ENCODE peak calls at places on chromosomes 12 and 14, in seven cellular contexts. Q is heart right ventricle, A is fibroblast of mammary gland, L is IMR-90, X is kidney epithelial cell, H is neural progenitor cell, Z is aorta. D is an unnamed sample.

GRCh38 chr14:63210812-63211211 is 6.6 kb downstream of the RHOJ start:
- DNase-seq in Q (no peak), Z (no peak), A (no peak), H (no peak), X (no peak), L (no peak), D (no peak)

GRCh38 chr14:20611277-20611676 is 20.1 kb upstream of the RNASE12 start:
- DNase-seq in H (no peak), Q (no peak), A (no peak), L (no peak), Z (no peak), X (no peak), D (no peak)

GRCh38 chr14:32203928-32204357 is 874 bp upstream of the RNU6-8 start:
- DNase-seq in A (no peak), X (no peak), H (peak), L (no peak), Q (no peak), Z (no peak), D (no peak)

GRCh38 chr12:25332143-25332542 is 81.4 kb upstream of the KRAS start:
- DNase-seq in Z (no peak), Q (no peak), H (no peak), L (no peak), A (no peak), X (no peak), D (no peak)

GRCh38 chr14:56195219-56195618 is 77.0 kb downstream of the PELI2 start:
- DNase-seq in Z (no peak), L (no peak), H (peak), A (no peak), X (no peak), Q (no peak), D (peak)

GRCh38 chr14:60653388-60653690 is 4.1 kb upstream of the SIX1 start:
- DNase-seq in H (peak), Z (no peak), A (no peak), X (no peak), Q (no peak), L (no peak), D (no peak)

GRCh38 chr12:11891350-11892064 is 179.2 kb upstream of the BCL2L14 start:
- DNase-seq in L (no peak), H (no peak), Z (no peak), A (no peak), Q (no peak), X (no peak), D (no peak)

GRCh38 chr12:98639526-98639925 is 5.1 kb downstream of the IKBIP start:
- DNase-seq in L (no peak), Z (no peak), X (no peak), Q (no peak), H (no peak), A (no peak), D (no peak)

GRCh38 chr12:19498099-19498498 is 58.8 kb downstream of the AEBP2 start:
- DNase-seq in A (no peak), L (no peak), Z (no peak), X (no peak), Q (no peak), H (no peak), D (no peak)

GRCh38 chr14:95327558-95328374 is 8.1 kb upstream of the CLMN start:
- DNase-seq in A (no peak), Z (no peak), L (no peak), Q (no peak), H (no peak), X (no peak), D (no peak)

DNA sequence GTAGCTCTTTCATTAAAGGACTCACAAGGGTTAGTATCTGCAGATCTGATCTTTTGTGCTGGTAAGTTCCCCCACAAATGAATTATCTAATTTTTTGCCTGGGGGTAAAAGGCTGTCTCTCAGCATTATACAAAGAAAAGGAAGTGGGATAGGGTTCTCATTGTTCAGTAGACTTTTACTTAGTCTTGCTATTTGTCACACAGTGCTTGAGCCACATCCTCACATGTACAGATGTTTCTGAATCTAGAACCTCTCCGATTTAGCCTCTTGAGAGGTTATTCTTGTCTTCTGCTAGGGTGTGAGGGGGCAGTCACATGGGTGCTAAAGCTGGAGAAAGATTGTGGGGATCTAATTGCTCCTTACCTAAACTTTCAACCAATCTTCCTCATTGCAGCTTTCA is 93.0 kb downstream of the SLC41A2 start:
- DNase-seq in Z (no peak), Q (no peak), L (no peak), X (no peak), H (no peak), A (no peak), D (peak)
- H3K4me3 ChIP-seq in Z (no peak), Q (no peak), L (no peak), X (no peak), H (no peak), A (no peak), D (no peak)

GRCh38 chr14:87811246-87811645 is 181.7 kb downstream of the GALC start:
- DNase-seq in Z (no peak), X (no peak), A (no peak), L (no peak), Q (no peak), H (no peak), D (no peak)

GRCh38 chr14:87810711-87811110 is 182.3 kb downstream of the GALC start:
- DNase-seq in L (no peak), X (no peak), A (no peak), Q (no peak), H (no peak), Z (no peak), D (no peak)

GRCh38 chr14:87799400-87799799 is 193.6 kb downstream of the GALC start:
- DNase-seq in L (no peak), A (no peak), H (no peak), X (no peak), Z (no peak), Q (no peak), D (no peak)

GRCh38 chr14:87800216-87800615 is 192.8 kb downstream of the GALC start:
- DNase-seq in H (no peak), Q (no peak), Z (no peak), X (no peak), L (no peak), A (no peak), D (no peak)

DNA sequence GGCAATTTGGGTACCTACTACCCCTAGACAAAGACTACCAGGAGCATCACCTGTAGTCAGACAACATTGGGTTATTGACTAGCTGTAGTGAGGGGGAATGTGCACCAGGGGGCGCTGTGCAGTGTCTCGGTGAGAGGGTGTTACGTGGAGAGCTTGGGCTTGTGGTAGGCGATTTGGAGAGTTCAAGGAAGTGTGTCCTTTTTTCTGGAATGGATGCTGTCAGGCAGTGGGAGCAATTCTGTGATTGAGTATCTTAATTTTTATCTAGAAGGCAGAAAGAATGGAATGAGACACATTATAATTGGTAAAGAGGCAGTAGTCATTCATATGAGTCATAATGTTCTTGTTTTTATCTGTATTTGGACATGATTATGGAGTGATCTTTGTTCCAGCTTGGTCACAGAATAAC is 187.7 kb downstream of the GALC start:
- DNase-seq in H (peak), Z (no peak), A (peak), Q (peak), L (no peak), X (no peak), D (peak)
- H3K4me3 ChIP-seq in H (no peak), Z (no peak), A (no peak), Q (no peak), L (no peak), X (no peak), D (no peak)

GRCh38 chr12:51219345-51219744 is 1.5 kb upstream of the POU6F1 start:
- DNase-seq in H (no peak), Z (no peak), X (no peak), L (no peak), A (no peak), Q (no peak), D (no peak)

GRCh38 chr12:51216652-51217051 is 1.2 kb downstream of the POU6F1 start:
- DNase-seq in Q (no peak), X (no peak), L (no peak), H (peak), Z (no peak), A (no peak), D (no peak)

GRCh38 chr12:51217968-51218606 is at the start of gene POU6F1:
- DNase-seq in Z (peak), L (peak), A (peak), Q (peak), H (peak), X (peak), D (peak)

GRCh38 chr12:51218607-51219161 is 822 bp upstream of the POU6F1 start:
- DNase-seq in Q (no peak), A (no peak), H (peak), L (no peak), Z (no peak), X (no peak), D (no peak)

GRCh38 chr12:51217133-51217967 is 512 bp downstream of the POU6F1 start:
- DNase-seq in Q (peak), X (no peak), A (peak), H (peak), Z (peak), L (no peak), D (no peak)
- H3K4me3 ChIP-seq in Q (peak), X (peak), A (peak), H (peak), Z (peak), L (peak), D (peak)

GRCh38 chr14:85529803-85530574 is at the start of gene FLRT2:
- DNase-seq in A (peak), H (peak), X (no peak), Z (peak), Q (peak), L (peak), D (no peak)
- H3K4me3 ChIP-seq in A (peak), H (peak), X (peak), Z (peak), Q (peak), L (peak), D (no peak)

GRCh38 chr14:59085207-59085739 is 103.2 kb upstream of the DAAM1 start:
- DNase-seq in Z (no peak), L (no peak), H (peak), X (no peak), Q (no peak), A (no peak), D (no peak)

GRCh38 chr14:59086241-59086899 is 102.1 kb upstream of the DAAM1 start:
- DNase-seq in L (peak), A (peak), X (no peak), Q (no peak), H (no peak), Z (no peak), D (no peak)

GRCh38 chr14:59087711-59088110 is 100.8 kb upstream of the DAAM1 start:
- DNase-seq in X (no peak), L (no peak), H (no peak), Z (no peak), Q (no peak), A (no peak), D (no peak)

GRCh38 chr14:59090572-59090971 is 97.9 kb upstream of the DAAM1 start:
- DNase-seq in Z (no peak), Q (no peak), A (no peak), L (no peak), X (no peak), H (no peak), D (no peak)

DNA sequence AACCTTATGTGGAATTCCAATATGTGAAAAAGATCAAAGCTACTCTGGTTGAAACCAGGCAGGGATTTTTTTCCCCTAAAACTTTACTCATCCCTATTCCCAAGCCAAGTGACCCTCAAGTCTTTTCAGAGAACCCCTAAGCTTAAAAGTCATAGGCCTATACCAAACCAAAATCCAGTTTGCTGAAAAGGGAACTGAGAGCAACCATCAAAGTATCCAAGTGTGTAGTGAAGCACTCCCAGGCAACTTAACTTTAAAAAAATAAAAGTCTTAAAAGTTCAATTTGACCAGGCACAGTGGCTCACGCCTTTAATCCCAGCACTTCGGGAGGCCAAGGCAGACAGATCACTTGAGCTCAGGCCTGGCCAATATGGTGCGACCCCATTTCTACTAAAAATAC is 101.2 kb upstream of the DAAM1 start:
- DNase-seq in Q (no peak), A (no peak), H (no peak), L (no peak), X (no peak), Z (no peak), D (no peak)
- H3K4me3 ChIP-seq in Q (no peak), A (no peak), H (no peak), L (no peak), X (no peak), Z (no peak), D (no peak)

DNA sequence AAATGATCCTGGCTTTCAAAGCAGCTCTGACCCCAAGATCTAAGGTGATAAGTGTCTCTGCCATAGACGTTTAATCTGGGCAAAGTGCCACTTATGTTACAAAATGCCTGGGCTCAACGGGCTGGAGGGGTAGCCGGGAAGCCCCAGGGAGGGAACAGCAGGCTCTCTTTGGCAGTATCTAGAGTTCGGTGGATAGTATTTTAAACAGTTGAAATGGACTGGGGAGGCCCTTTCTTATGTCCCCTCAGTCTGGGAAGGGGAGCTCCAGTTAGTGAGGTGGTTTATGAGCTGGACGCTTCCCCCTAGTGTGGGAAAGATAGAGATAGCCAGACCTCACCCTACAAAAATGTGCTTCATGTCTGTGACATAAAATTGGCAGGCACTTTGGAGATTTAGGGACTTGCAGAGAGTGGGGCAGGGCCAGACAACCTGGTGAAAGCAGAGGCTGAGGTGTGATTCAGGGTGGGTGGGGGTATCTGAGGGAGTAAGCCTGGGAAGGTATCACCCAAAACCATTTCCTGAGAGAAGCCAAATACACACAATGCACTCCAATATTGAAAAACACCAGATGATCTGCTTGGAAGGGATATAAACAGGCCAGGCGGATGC is 5.4 kb upstream of the HOXC11 start:
- DNase-seq in A (no peak), X (no peak), L (no peak), H (no peak), Z (peak), Q (no peak), D (no peak)
- H3K4me3 ChIP-seq in A (no peak), X (no peak), L (no peak), H (no peak), Z (no peak), Q (no peak), D (no peak)

GRCh38 chr14:54804720-54805060 is 97.9 kb downstream of the GCH1 start:
- DNase-seq in Z (no peak), A (no peak), H (no peak), L (no peak), X (no peak), Q (no peak), D (no peak)

GRCh38 chr14:54806616-54807015 is 96.0 kb downstream of the GCH1 start:
- DNase-seq in A (no peak), Z (no peak), Q (no peak), H (no peak), L (no peak), X (no peak), D (no peak)

GRCh38 chr14:54805080-54805479 is 97.5 kb downstream of the GCH1 start:
- DNase-seq in L (no peak), Z (no peak), Q (no peak), A (no peak), X (no peak), H (no peak), D (no peak)

GRCh38 chr14:54803926-54804719 is 98.5 kb downstream of the GCH1 start:
- DNase-seq in Q (no peak), X (no peak), A (no peak), H (no peak), L (no peak), Z (no peak), D (no peak)

GRCh38 chr14:54805521-54806322 is 96.9 kb downstream of the GCH1 start:
- DNase-seq in A (peak), H (peak), X (no peak), Q (peak), L (peak), Z (peak), D (peak)
- H3K4me3 ChIP-seq in A (no peak), H (peak), X (no peak), Q (peak), L (no peak), Z (no peak), D (no peak)

GRCh38 chr12:107145397-107145796 is 52.0 kb upstream of the CRY1 start:
- DNase-seq in Z (no peak), H (no peak), A (peak), Q (no peak), L (peak), X (peak), D (no peak)
- H3K4me3 ChIP-seq in Z (no peak), H (no peak), A (no peak), Q (no peak), L (no peak), X (no peak), D (no peak)

D was measured in Jurkat, Clone E6-1.